ENCODE peak calls at places on chromosomes 4 and X, in six cellular contexts. X, K, U, Y, L and H are unnamed samples.

GRCh38 chr4:20764353-20764752 is 64.1 kb downstream of the PACRGL start:
- DNase-seq in X (no peak), K (no peak), U (no peak), Y (no peak), L (no peak), H (no peak)

GRCh38 chrX:100939336-100939735 is 10.6 kb upstream of the XKRX start:
- DNase-seq in X (no peak), K (no peak), U (no peak), Y (no peak), L (peak), H (no peak)

GRCh38 chr4:119290598-119290997 is 31.3 kb downstream of the FABP2 start:
- DNase-seq in X (no peak), K (no peak), U (no peak), Y (no peak), L (no peak), H (no peak)

GRCh38 chr4:41882622-41883347 is 52.4 kb upstream of the TMEM33 start:
- DNase-seq in X (peak), K (peak), U (no peak), Y (no peak), L (peak), H (peak)

GRCh38 chrX:84729809-84730208 is 227.6 kb upstream of the HDX start:
- DNase-seq in X (peak), K (peak), U (no peak), Y (no peak), L (peak), H (peak)

GRCh38 chrX:9942086-9942485 is 25.1 kb upstream of the CLDN34 start:
- DNase-seq in X (no peak), K (no peak), U (no peak), Y (no peak), L (no peak), H (peak)

GRCh38 chr4:154049457-154050181 is 260.7 kb upstream of the SFRP2 start:
- DNase-seq in X (peak), K (peak), U (no peak), Y (peak), L (peak), H (no peak)

GRCh38 chr4:7843831-7844230 is 95.8 kb downstream of the AFAP1 start:
- DNase-seq in X (no peak), K (no peak), U (no peak), Y (no peak), L (no peak), H (no peak)

GRCh38 chr4:48779095-48779997 is 733 bp downstream of the FRYL start:
- DNase-seq in X (peak), K (peak), U (peak), Y (no peak), L (peak), H (peak)

GRCh38 chr4:78481180-78481579 is 70.4 kb upstream of the ANXA3 start:
- DNase-seq in X (no peak), K (peak), U (no peak), Y (no peak), L (no peak), H (no peak)

GRCh38 chr4:105472871-105473339 is 957 bp downstream of the PPA2 start:
- DNase-seq in X (no peak), K (no peak), U (no peak), Y (no peak), L (no peak), H (no peak)

GRCh38 chrX:109918753-109919152 is 84.2 kb upstream of the TMEM164 start:
- DNase-seq in X (no peak), K (no peak), U (no peak), Y (no peak), L (no peak), H (no peak)

GRCh38 chrX:21708116-21708515 is 49.8 kb downstream of the SMPX start:
- DNase-seq in X (no peak), K (no peak), U (no peak), Y (no peak), L (no peak), H (no peak)

GRCh38 chr4:32102941-32103340 is 1382.8 kb downstream of the PCDH7 start:
- DNase-seq in X (no peak), K (no peak), U (no peak), Y (no peak), L (no peak), H (no peak)

GRCh38 chr4:3877236-3877635 is 111.1 kb downstream of the ADRA2C start:
- DNase-seq in X (no peak), K (no peak), U (no peak), Y (no peak), L (no peak), H (no peak)

GRCh38 chr4:13627185-13627605 is 330 bp downstream of the BOD1L1 start:
- DNase-seq in X (peak), K (peak), U (no peak), Y (no peak), L (peak), H (no peak)

GRCh38 chr4:154743683-154744340 is at the start of gene LRAT:
- DNase-seq in X (peak), K (peak), U (peak), Y (no peak), L (no peak), H (no peak)

GRCh38 chr4:71635094-71635493 is 148.8 kb downstream of the GC start:
- DNase-seq in X (no peak), K (no peak), U (no peak), Y (no peak), L (no peak), H (no peak)

GRCh38 chr4:140260227-140260626 is 106.2 kb upstream of the MAML3 start:
- DNase-seq in X (no peak), K (no peak), U (no peak), Y (no peak), L (no peak), H (no peak)

GRCh38 chr4:3461515-3462291 is 1.4 kb upstream of the DOK7 start:
- DNase-seq in X (peak), K (no peak), U (peak), Y (no peak), L (no peak), H (no peak)

GRCh38 chr4:90181644-90182043 is 54.5 kb downstream of the CCSER1 start:
- DNase-seq in X (peak), K (peak), U (no peak), Y (no peak), L (no peak), H (no peak)

GRCh38 chrX:8042304-8042703 is 115.1 kb upstream of the PNPLA4 start:
- DNase-seq in X (no peak), K (peak), U (no peak), Y (no peak), L (no peak), H (no peak)

GRCh38 chrX:3129256-3129655 is 88.0 kb downstream of the ARSF start:
- DNase-seq in X (no peak), K (no peak), U (no peak), Y (no peak), L (no peak), H (no peak)

GRCh38 chr4:37653601-37654000 is 32.6 kb downstream of the RELL1 start:
- DNase-seq in X (no peak), K (peak), U (no peak), Y (no peak), L (no peak), H (no peak)

GRCh38 chrX:71111851-71112468 is 583 bp upstream of the IL2RG start:
- DNase-seq in X (no peak), K (no peak), U (no peak), Y (no peak), L (peak), H (peak)
- H3K4me3 ChIP-seq in X (no peak), K (no peak), U (no peak), Y (peak), L (peak), H (peak)

GRCh38 chr4:122831515-122832196 is 5.0 kb downstream of the FGF2 start:
- DNase-seq in X (no peak), K (no peak), U (no peak), Y (no peak), L (no peak), H (no peak)
- H3K4me3 ChIP-seq in X (no peak), K (no peak), U (no peak), Y (no peak), L (no peak), H (no peak)

DNA sequence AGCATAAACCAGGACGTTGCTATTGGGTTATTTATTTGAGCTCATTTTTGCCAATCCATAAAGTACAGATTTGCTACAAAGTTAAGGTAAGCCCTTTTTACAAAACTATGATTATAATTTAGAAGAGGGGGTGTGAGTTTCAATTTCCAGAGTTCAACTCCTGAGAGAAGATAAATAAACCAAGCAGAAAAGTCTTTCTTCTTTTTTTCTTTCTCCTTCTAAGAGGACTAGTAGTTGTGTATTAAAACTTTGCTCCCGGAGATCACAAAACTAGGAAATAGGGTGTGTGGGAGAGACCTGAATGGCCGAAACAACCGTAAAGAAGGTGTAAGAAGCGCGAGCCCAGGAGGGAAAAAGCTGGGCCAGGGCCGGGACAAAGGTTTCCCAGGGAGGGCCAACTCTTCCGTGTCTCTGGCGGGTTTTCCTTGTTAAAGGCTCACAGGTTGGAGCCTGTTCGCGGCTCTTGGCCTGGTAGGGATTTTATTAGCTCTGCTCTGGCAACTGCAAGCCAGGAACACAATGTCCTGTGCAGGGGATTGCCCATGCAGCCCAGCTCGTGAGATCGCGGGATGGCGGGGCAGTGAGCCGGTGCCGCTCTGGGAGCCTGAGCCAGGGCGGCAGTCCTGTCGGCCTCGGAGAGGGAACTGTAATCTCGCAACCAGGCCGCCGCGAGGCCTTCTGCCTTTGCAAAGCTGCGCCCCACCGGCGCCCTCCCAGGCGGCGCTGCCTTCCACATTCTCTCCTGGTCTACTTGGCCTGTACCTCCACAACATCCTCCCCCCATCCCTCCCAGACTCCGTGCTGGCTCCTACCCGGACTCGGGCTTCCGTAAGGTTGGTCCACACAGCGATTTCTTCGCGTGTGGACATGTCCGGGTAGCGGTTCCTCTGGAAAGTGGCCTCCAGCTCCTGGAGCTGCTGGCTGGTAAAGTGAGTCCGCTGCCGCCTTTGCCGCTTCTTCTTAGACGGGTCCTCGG is 2.2 kb downstream of the PITX2 start:
- DNase-seq in X (peak), K (peak), U (no peak), Y (no peak), L (peak), H (no peak)
- H3K4me3 ChIP-seq in X (peak), K (peak), U (peak), Y (peak), L (peak), H (no peak)

GRCh38 chr4:188455353-188455752 is 316.1 kb downstream of the TRIML1 start:
- DNase-seq in X (no peak), K (peak), U (no peak), Y (no peak), L (no peak), H (no peak)
- H3K4me3 ChIP-seq in X (no peak), K (peak), U (no peak), Y (peak), L (no peak), H (no peak)